ENCODE peak calls at places on chromosomes 7 and 10, in four cellular contexts. R is GM23338, X is astrocyte, C is cardiac fibroblast. J is an unnamed sample.

GRCh38 chr10:22833353-22833752 is 94.5 kb upstream of the ARMC3 start:
- DNase-seq in R (no peak), C (no peak), X (no peak), J (no peak)

GRCh38 chr10:60281792-60282353 is 107.8 kb downstream of the ANK3 start:
- DNase-seq in C (peak; percentile 46), R (no peak), X (no peak), J (no peak)

GRCh38 chr7:143448429-143448828 is 5.2 kb downstream of the TAS2R60 start:
- DNase-seq in R (no peak), X (no peak), C (no peak), J (no peak)

GRCh38 chr10:53022663-53023088 is 250.1 kb upstream of the MBL2 start:
- DNase-seq in R (peak; percentile 83), C (no peak), X (no peak), J (no peak)

GRCh38 chr7:101725911-101726310 is 91.5 kb upstream of the CUX1 start:
- DNase-seq in R (no peak), C (no peak), X (no peak), J (no peak)

GRCh38 chr7:121466455-121466854 is 70.3 kb upstream of the FAM3C start:
- DNase-seq in C (no peak), X (no peak), R (no peak), J (no peak)

GRCh38 chr7:5497158-5498103 is 73.8 kb upstream of the TNRC18 start:
- DNase-seq in R (peak; percentile 45), X (no peak), C (no peak), J (no peak)

GRCh38 chr7:76358478-76359110 is at the start of gene YWHAG:
- DNase-seq in R (peak; percentile 86), X (peak; percentile 62), C (peak; percentile 95), J (peak; percentile 74)

GRCh38 chr10:12703813-12704212 is 297.7 kb downstream of the CCDC3 start:
- DNase-seq in X (peak; percentile 88), R (no peak), C (peak; percentile 76), J (peak; percentile 76)

GRCh38 chr10:49633327-49634045 is 19.6 kb downstream of the CHAT start:
- DNase-seq in R (no peak), C (no peak), X (no peak), J (no peak)

GRCh38 chr7:128264477-128264876 is 23.4 kb downstream of the LEP start:
- DNase-seq in C (no peak), X (no peak), R (no peak), J (no peak)

GRCh38 chr10:44972874-44973306 is 5.7 kb downstream of the DEPP1 start:
- DNase-seq in C (peak; percentile 31), X (no peak), R (no peak), J (no peak)

GRCh38 chr7:28037220-28038010 is 143.2 kb downstream of the JAZF1 start:
- DNase-seq in X (peak; percentile 97), R (no peak), C (peak; percentile 88), J (peak; percentile 99)

GRCh38 chr7:2373124-2373556 is 18.5 kb downstream of the EIF3B start:
- DNase-seq in X (no peak), R (no peak), C (no peak), J (peak; percentile 28)

GRCh38 chr7:3427957-3428356 is 126.9 kb downstream of the SDK1 start:
- DNase-seq in X (no peak), C (no peak), R (peak; percentile 12), J (no peak)

GRCh38 chr10:58302259-58302658 is 32.5 kb upstream of the UBE2D1 start:
- DNase-seq in X (no peak), R (no peak), C (no peak), J (no peak)

GRCh38 chr10:74932648-74933047 is 106.2 kb downstream of the KAT6B start:
- DNase-seq in X (no peak), R (no peak), C (no peak), J (no peak)